ENCODE peak calls at places on chromosomes 1 and 21, in eight cellular contexts. J is RWPE1; D is left ventricle myocardium inferior; Y is neuronal stem cell; W is right lobe of liver; X is endodermal cell; C is OCI-LY7; B is CD4-positive, alpha-beta T cell. H is an unnamed sample.

GRCh38 chr1:28955930-28956552 is 41.7 kb downstream of the EPB41 start:
- DNase-seq in J (peak; percentile 8), D (no peak), Y (peak; percentile 8), W (no peak), X (no peak), C (no peak), B (no peak), H (no peak)

GRCh38 chr1:113106910-113107309 is 33.9 kb downstream of the LRIG2 start:
- DNase-seq in J (no peak), D (no peak), Y (no peak), W (no peak), X (no peak), C (no peak), B (no peak), H (no peak)

GRCh38 chr1:178543291-178543609 is 30.3 kb downstream of the TEX35 start:
- DNase-seq in J (no peak), D (no peak), Y (no peak), W (no peak), X (no peak), C (peak; percentile 81), B (no peak), H (no peak)

GRCh38 chr1:41816061-41816460 is 102.7 kb downstream of the HIVEP3 start:
- DNase-seq in J (no peak), D (no peak), Y (no peak), W (no peak), X (no peak), C (no peak), B (no peak), H (no peak)

GRCh38 chr21:28991861-28992525 is 684 bp downstream of the LTN1 start:
- DNase-seq in J (peak; percentile 10), D (no peak), Y (no peak), W (no peak), X (peak; percentile 52), C (peak; percentile 18), B (no peak), H (no peak)

GRCh38 chr1:234980224-234980656 is 148.4 kb downstream of the TOMM20 start:
- DNase-seq in J (no peak), D (no peak), Y (no peak), W (no peak), X (peak; percentile 49), C (no peak), B (no peak), H (no peak)

GRCh38 chr1:117284408-117285215 is 73.9 kb upstream of the VTCN1 start:
- DNase-seq in J (peak; percentile 46), D (no peak), Y (peak; percentile 62), W (no peak), X (peak; percentile 59), C (peak; percentile 20), B (no peak), H (no peak)

GRCh38 chr1:205750683-205751651 is 985 bp upstream of the NUCKS1 start:
- DNase-seq in J (no peak), D (no peak), Y (no peak), W (no peak), X (peak; percentile 66), C (no peak), B (no peak), H (no peak)

GRCh38 chr1:100721502-100722205 is 2.1 kb downstream of the VCAM1 start:
- DNase-seq in J (no peak), D (no peak), Y (no peak), W (no peak), X (no peak), C (no peak), B (no peak), H (no peak)

GRCh38 chr1:40877681-40878080 is 15.5 kb upstream of the CITED4 start:
- DNase-seq in J (peak; percentile 77), D (peak; percentile 52), Y (no peak), W (no peak), X (peak; percentile 66), C (no peak), B (no peak), H (no peak)

GRCh38 chr21:46189213-46189958 is 5.1 kb upstream of the SPATC1L start:
- DNase-seq in J (no peak), D (no peak), Y (no peak), W (no peak), X (peak; percentile 51), C (no peak), B (no peak), H (no peak)

GRCh38 chr1:163035791-163036249 is 33.3 kb upstream of the RGS4 start:
- DNase-seq in J (peak; percentile 87), D (no peak), Y (no peak), W (no peak), X (no peak), C (no peak), B (no peak), H (no peak)

DNA sequence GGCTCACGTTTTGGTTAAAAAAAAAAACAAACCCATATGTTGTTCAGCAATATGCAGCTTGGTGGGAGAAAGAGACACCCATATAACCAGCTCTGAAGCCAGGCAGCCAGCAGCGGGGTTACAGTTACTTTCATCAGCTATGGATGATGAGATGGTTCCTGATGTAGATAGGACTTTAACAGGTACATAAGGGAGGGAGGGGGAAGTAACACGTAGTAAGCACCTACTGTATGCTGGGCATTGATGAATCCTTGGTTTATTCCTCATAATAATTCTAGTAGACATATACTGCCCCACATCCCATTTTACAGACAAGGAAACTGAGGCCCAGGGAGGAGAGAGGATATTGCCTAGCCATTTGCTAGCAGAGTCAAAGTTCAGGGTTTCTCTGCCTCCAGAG is 2.0 kb downstream of the SLC1A7 start:
- DNase-seq in J (no peak), D (no peak), Y (no peak), W (no peak), X (no peak), C (no peak), B (no peak), H (no peak)
- H3K27ac ChIP-seq in J (no peak overlapping the region), D (peak overlapping the region; percentile 28), Y (no peak overlapping the region), W (no peak overlapping the region), X (no peak overlapping the region), C (no peak overlapping the region), B (no peak overlapping the region), H (no peak overlapping the region)

GRCh38 chr21:41639766-41640165 is 127.1 kb downstream of the RIPK4 start:
- DNase-seq in J (no peak), D (no peak), Y (no peak), W (no peak), X (no peak), C (no peak), B (no peak), H (no peak)

GRCh38 chr21:41640756-41641509 is 125.9 kb downstream of the RIPK4 start:
- DNase-seq in J (peak; percentile 26), D (no peak), Y (no peak), W (peak; percentile 5), X (no peak), C (no peak), B (no peak), H (no peak)

GRCh38 chr21:41642399-41642798 is 124.5 kb downstream of the RIPK4 start:
- DNase-seq in J (no peak), D (no peak), Y (no peak), W (peak; percentile 3), X (no peak), C (no peak), B (no peak), H (no peak)

GRCh38 chr21:41641821-41642368 is 125.0 kb downstream of the RIPK4 start:
- DNase-seq in J (peak; percentile 73), D (peak; percentile 70), Y (no peak), W (peak; percentile 46), X (peak; percentile 72), C (no peak), B (no peak), H (no peak)

GRCh38 chr21:41641510-41641815 is 125.4 kb downstream of the RIPK4 start:
- DNase-seq in J (no peak), D (no peak), Y (no peak), W (no peak), X (no peak), C (no peak), B (no peak), H (no peak)
- H3K27ac ChIP-seq in J (peak overlapping the region; percentile 93), D (peak overlapping the region; percentile 76), Y (no peak overlapping the region), W (no peak overlapping the region), X (no peak overlapping the region), C (no peak overlapping the region), B (no peak overlapping the region), H (no peak overlapping the region)

GRCh38 chr21:25970254-25970930 is 200.2 kb downstream of the APP start:
- DNase-seq in J (no peak), D (peak; percentile 20), Y (no peak), W (no peak), X (no peak), C (no peak), B (no peak), H (no peak)
- H3K27ac ChIP-seq in J (no peak overlapping the region), D (peak overlapping the region; percentile 69), Y (no peak overlapping the region), W (peak overlapping the region; percentile 15), X (no peak overlapping the region), C (no peak overlapping the region), B (no peak overlapping the region), H (peak overlapping the region; percentile 95)

DNA sequence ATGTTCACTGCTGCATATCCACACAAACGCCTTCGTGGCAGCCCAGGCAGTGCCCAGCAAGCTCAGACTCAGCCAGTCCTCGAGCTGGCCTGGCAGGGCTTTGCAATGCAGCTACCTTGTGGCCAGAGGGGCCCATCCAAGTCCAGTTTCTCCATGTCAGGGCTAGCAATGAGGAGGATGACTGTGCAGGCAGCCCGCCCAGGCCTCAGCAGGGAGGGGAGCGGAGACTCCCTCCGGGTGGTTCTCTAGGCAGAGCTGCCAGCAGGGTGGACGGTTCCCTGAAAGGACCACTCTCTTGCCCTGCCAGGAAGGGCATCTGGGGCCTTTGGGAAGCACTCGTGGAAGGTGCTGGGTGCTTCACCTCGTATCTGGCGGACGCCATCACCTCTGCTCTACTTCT is 56.4 kb downstream of the RUNX1 start:
- DNase-seq in J (no peak), D (no peak), Y (no peak), W (no peak), X (no peak), C (no peak), B (no peak), H (no peak)
- H3K27ac ChIP-seq in J (no peak overlapping the region), D (no peak overlapping the region), Y (no peak overlapping the region), W (no peak overlapping the region), X (no peak overlapping the region), C (no peak overlapping the region), B (no peak overlapping the region), H (no peak overlapping the region)